ENCODE peak calls at places on chromosomes 2 and 18, in nine cellular contexts. One of them, this sample, is unnamed.
A peak's percentile ranks its signal among the peaks of the same experiment; 100 is the strongest.

GRCh38 chr2:85327757-85328617 is at the start of gene TGOLN2:
- DNase-seq in lower lobe of right lung: peak; percentile 96
- DNase-seq in HCT116: peak; percentile 77
- DNase-seq in A549: peak; percentile 98
- DNase-seq in T-helper 9 cell: peak; percentile 92
- DNase-seq in adipocyte: peak; percentile 98
- DNase-seq in ovary: peak; percentile 95
- DNase-seq in CD14-positive monocyte: peak; percentile 91
- DNase-seq in amniotic stem cell: peak; percentile 83
- DNase-seq in this sample: peak; percentile 99

GRCh38 chr2:204947448-204947847 is 402.2 kb downstream of the PARD3B start:
- DNase-seq in lower lobe of right lung: no peak
- DNase-seq in HCT116: no peak
- DNase-seq in A549: no peak
- DNase-seq in T-helper 9 cell: no peak
- DNase-seq in adipocyte: no peak
- DNase-seq in ovary: no peak
- DNase-seq in CD14-positive monocyte: no peak
- DNase-seq in amniotic stem cell: no peak
- DNase-seq in this sample: no peak

GRCh38 chr2:74893332-74893731 is 59.4 kb downstream of the HK2 start:
- DNase-seq in lower lobe of right lung: no peak
- DNase-seq in HCT116: no peak
- DNase-seq in A549: peak; percentile 23
- DNase-seq in T-helper 9 cell: no peak
- DNase-seq in adipocyte: peak; percentile 49
- DNase-seq in ovary: no peak
- DNase-seq in CD14-positive monocyte: no peak
- DNase-seq in amniotic stem cell: peak; percentile 62
- DNase-seq in this sample: peak; percentile 62

GRCh38 chr2:158990397-158991209 is 22.2 kb downstream of the TANC1 start:
- DNase-seq in lower lobe of right lung: no peak
- DNase-seq in HCT116: no peak
- DNase-seq in A549: peak; percentile 72
- DNase-seq in T-helper 9 cell: no peak
- DNase-seq in adipocyte: peak; percentile 67
- DNase-seq in ovary: no peak
- DNase-seq in CD14-positive monocyte: no peak
- DNase-seq in amniotic stem cell: peak; percentile 24
- DNase-seq in this sample: peak; percentile 92

GRCh38 chr2:70570041-70570661 is 16.5 kb upstream of the TGFA start:
- DNase-seq in lower lobe of right lung: peak; percentile 53
- DNase-seq in HCT116: peak; percentile 57
- DNase-seq in A549: peak; percentile 71
- DNase-seq in T-helper 9 cell: no peak
- DNase-seq in adipocyte: no peak
- DNase-seq in ovary: no peak
- DNase-seq in CD14-positive monocyte: no peak
- DNase-seq in amniotic stem cell: no peak
- DNase-seq in this sample: peak; percentile 60

GRCh38 chr18:63320041-63320689 is 596 bp upstream of the BCL2 start:
- DNase-seq in lower lobe of right lung: peak; percentile 85
- DNase-seq in HCT116: peak; percentile 29
- DNase-seq in A549: peak; percentile 28
- DNase-seq in T-helper 9 cell: peak; percentile 81
- DNase-seq in adipocyte: peak; percentile 87
- DNase-seq in ovary: peak; percentile 80
- DNase-seq in CD14-positive monocyte: peak; percentile 73
- DNase-seq in amniotic stem cell: peak; percentile 55
- DNase-seq in this sample: peak; percentile 90

GRCh38 chr2:33153008-33153407 is 206.3 kb downstream of the LTBP1 start:
- DNase-seq in lower lobe of right lung: no peak
- DNase-seq in HCT116: no peak
- DNase-seq in A549: no peak
- DNase-seq in T-helper 9 cell: no peak
- DNase-seq in adipocyte: peak; percentile 83
- DNase-seq in ovary: no peak
- DNase-seq in CD14-positive monocyte: no peak
- DNase-seq in amniotic stem cell: peak; percentile 35
- DNase-seq in this sample: peak; percentile 51

GRCh38 chr18:64409511-64409910 is 260.6 kb upstream of the LINC00305 start:
- DNase-seq in lower lobe of right lung: no peak
- DNase-seq in HCT116: no peak
- DNase-seq in A549: no peak
- DNase-seq in T-helper 9 cell: no peak
- DNase-seq in adipocyte: peak; percentile 1
- DNase-seq in ovary: no peak
- DNase-seq in CD14-positive monocyte: no peak
- DNase-seq in amniotic stem cell: no peak
- DNase-seq in this sample: no peak

GRCh38 chr18:30177056-30177455 is 865.5 kb downstream of the DSC3 start:
- DNase-seq in lower lobe of right lung: no peak
- DNase-seq in HCT116: no peak
- DNase-seq in A549: no peak
- DNase-seq in T-helper 9 cell: no peak
- DNase-seq in adipocyte: peak; percentile 0
- DNase-seq in ovary: no peak
- DNase-seq in CD14-positive monocyte: no peak
- DNase-seq in amniotic stem cell: no peak
- DNase-seq in this sample: peak; percentile 64

GRCh38 chr2:9658972-9659371 is 28.2 kb upstream of the YWHAQ start:
- DNase-seq in lower lobe of right lung: no peak
- DNase-seq in HCT116: no peak
- DNase-seq in A549: no peak
- DNase-seq in T-helper 9 cell: no peak
- DNase-seq in adipocyte: no peak
- DNase-seq in ovary: no peak
- DNase-seq in CD14-positive monocyte: no peak
- DNase-seq in amniotic stem cell: no peak
- DNase-seq in this sample: no peak

GRCh38 chr2:217291259-217291658 is 431.4 kb upstream of the TNP1 start:
- DNase-seq in lower lobe of right lung: no peak
- DNase-seq in HCT116: no peak
- DNase-seq in A549: no peak
- DNase-seq in T-helper 9 cell: no peak
- DNase-seq in adipocyte: no peak
- DNase-seq in ovary: no peak
- DNase-seq in CD14-positive monocyte: no peak
- DNase-seq in amniotic stem cell: no peak
- DNase-seq in this sample: no peak

GRCh38 chr2:27099334-27099955 is 12.9 kb downstream of the KHK start:
- DNase-seq in lower lobe of right lung: no peak
- DNase-seq in HCT116: no peak
- DNase-seq in A549: no peak
- DNase-seq in T-helper 9 cell: no peak
- DNase-seq in adipocyte: no peak
- DNase-seq in ovary: no peak
- DNase-seq in CD14-positive monocyte: no peak
- DNase-seq in amniotic stem cell: no peak
- DNase-seq in this sample: no peak

GRCh38 chr18:77099501-77100370 is 32.8 kb downstream of the MBP start:
- DNase-seq in lower lobe of right lung: no peak
- DNase-seq in HCT116: no peak
- DNase-seq in A549: no peak
- DNase-seq in T-helper 9 cell: peak; percentile 22
- DNase-seq in adipocyte: no peak
- DNase-seq in ovary: no peak
- DNase-seq in CD14-positive monocyte: no peak
- DNase-seq in amniotic stem cell: no peak
- DNase-seq in this sample: no peak

This sample was measured in GM03348.